ENCODE peak calls at places on chromosomes 1 and 21, in nine cellular contexts. N, M, J, V, Q, X, C, H and Y are unnamed samples.

GRCh38 chr21:42731264-42732032 is 78.0 kb downstream of the PDE9A start:
- DNase-seq in C (no peak), Q (no peak), J (no peak), X (no peak), V (no peak), H (no peak), M (no peak), N (no peak), Y (no peak)

GRCh38 chr1:219365435-219365834 is 191.8 kb downstream of the LYPLAL1 start:
- DNase-seq in V (no peak), H (no peak), Q (no peak), C (no peak), M (no peak), X (no peak), J (no peak), N (no peak), Y (no peak)

GRCh38 chr1:31934706-31935629 is 3.2 kb downstream of the PTP4A2 start:
- DNase-seq in J (no peak), H (no peak), Q (peak), C (peak), N (peak), X (no peak), M (no peak), V (no peak), Y (peak)

GRCh38 chr1:2856821-2857290 is 55.4 kb upstream of the TTC34 start:
- DNase-seq in M (no peak), J (no peak), Q (no peak), N (no peak), V (no peak), C (no peak), H (no peak), X (no peak), Y (no peak)

GRCh38 chr1:115436596-115436995 is 98.5 kb upstream of the NGF start:
- DNase-seq in Q (no peak), J (no peak), V (no peak), H (no peak), X (no peak), M (no peak), N (peak), C (no peak), Y (no peak)

GRCh38 chr21:15688809-15689208 is 41.0 kb upstream of the USP25 start:
- DNase-seq in H (no peak), M (no peak), X (no peak), C (no peak), N (no peak), J (no peak), V (no peak), Q (no peak), Y (no peak)

GRCh38 chr21:34886554-34887385 is 162.3 kb downstream of the RUNX1 start:
- DNase-seq in X (no peak), J (no peak), N (no peak), Q (peak), H (no peak), V (no peak), M (no peak), C (peak), Y (no peak)

GRCh38 chr1:25064465-25065238 is 134.6 kb upstream of the RUNX3 start:
- DNase-seq in V (peak), J (peak), N (no peak), H (no peak), X (no peak), Q (no peak), C (no peak), M (no peak), Y (no peak)

GRCh38 chr1:36349839-36350238 is 26.4 kb upstream of the EVA1B start:
- DNase-seq in X (no peak), V (no peak), M (no peak), Q (peak), J (no peak), N (no peak), H (peak), C (no peak), Y (no peak)

GRCh38 chr1:30749691-30750583 is 7.6 kb downstream of the LAPTM5 start:
- DNase-seq in Q (no peak), M (peak), H (no peak), J (peak), X (no peak), C (peak), N (no peak), V (peak), Y (no peak)

GRCh38 chr1:210294991-210295773 is 33.5 kb upstream of the HHAT start:
- DNase-seq in H (no peak), Q (peak), X (no peak), V (no peak), C (no peak), J (no peak), M (no peak), N (peak), Y (peak)

GRCh38 chr1:203173156-203173555 is 2.5 kb downstream of the MYBPH start:
- DNase-seq in V (no peak), C (no peak), X (no peak), H (no peak), J (no peak), M (no peak), N (no peak), Q (no peak), Y (no peak)

GRCh38 chr1:212256404-212256803 is 28.8 kb upstream of the PPP2R5A start:
- DNase-seq in N (no peak), C (peak), J (no peak), X (no peak), Q (no peak), M (peak), H (no peak), V (no peak), Y (no peak)

GRCh38 chr1:228045405-228045804 is 37.1 kb upstream of the ARF1 start:
- DNase-seq in H (no peak), M (no peak), X (no peak), Q (no peak), C (no peak), N (no peak), J (no peak), V (no peak), Y (no peak)

GRCh38 chr1:34268311-34269042 is 91.8 kb downstream of the C1orf94 start:
- DNase-seq in C (peak), H (no peak), N (no peak), X (no peak), V (no peak), J (no peak), Q (peak), M (no peak), Y (no peak)

GRCh38 chr1:109788695-109789521 is 25.2 kb upstream of the EPS8L3 start:
- DNase-seq in Q (no peak), J (no peak), C (no peak), H (no peak), V (no peak), X (no peak), M (no peak), N (no peak), Y (no peak)

GRCh38 chr21:39979321-39979720 is 112.1 kb downstream of the PCP4 start:
- DNase-seq in M (no peak), V (no peak), J (no peak), N (no peak), Q (no peak), C (no peak), X (no peak), H (no peak), Y (no peak)

GRCh38 chr1:179369751-179370341 is 4.1 kb downstream of the AXDND1 start:
- DNase-seq in M (peak), H (peak), Q (peak), C (peak), J (no peak), V (no peak), X (peak), N (peak), Y (peak)

GRCh38 chr1:38027201-38028104 is 14.9 kb downstream of the UTP11 start:
- DNase-seq in C (no peak), Q (no peak), M (no peak), N (no peak), X (no peak), J (no peak), H (no peak), V (no peak), Y (no peak)

GRCh38 chr1:93702102-93702827 is 20.6 kb upstream of the BCAR3 start:
- DNase-seq in Q (no peak), V (no peak), X (no peak), H (peak), N (no peak), C (no peak), M (no peak), J (no peak), Y (no peak)

GRCh38 chr1:29709711-29710169 is 473.4 kb downstream of the PTPRU start:
- DNase-seq in M (no peak), N (no peak), J (no peak), C (peak), Q (peak), V (no peak), X (no peak), H (no peak), Y (no peak)

GRCh38 chr1:44251486-44251885 is 38.2 kb downstream of the DMAP1 start:
- DNase-seq in V (no peak), C (no peak), J (no peak), X (no peak), M (no peak), H (no peak), Q (no peak), N (no peak), Y (no peak)

GRCh38 chr1:2545754-2546514 is 10.2 kb upstream of the TNFRSF14 start:
- DNase-seq in V (peak), C (peak), H (peak), Q (peak), X (peak), J (peak), M (peak), N (peak), Y (peak)

GRCh38 chr1:154414606-154415005 is 9.5 kb downstream of the IL6R start:
- DNase-seq in N (no peak), H (no peak), Q (no peak), V (no peak), X (no peak), C (no peak), J (no peak), M (no peak), Y (no peak)

GRCh38 chr1:11594222-11594621 is 60.0 kb downstream of the FBXO2 start:
- DNase-seq in N (no peak), H (peak), J (no peak), X (no peak), Q (peak), C (no peak), M (no peak), V (no peak), Y (no peak)

GRCh38 chr1:55747285-55747890 is 532.2 kb upstream of the USP24 start:
- DNase-seq in C (peak), Q (peak), X (no peak), H (no peak), V (no peak), J (no peak), N (no peak), M (no peak), Y (no peak)

GRCh38 chr21:17550671-17551308 is 37.9 kb downstream of the CXADR start:
- DNase-seq in H (no peak), X (no peak), Q (no peak), J (no peak), C (no peak), V (no peak), N (no peak), M (no peak), Y (no peak)

GRCh38 chr1:117061986-117062415 is 1.9 kb downstream of the TTF2 start:
- DNase-seq in M (no peak), V (no peak), C (peak), Q (peak), J (peak), X (no peak), N (no peak), H (no peak), Y (no peak)

GRCh38 chr1:183544598-183545297 is 45.5 kb downstream of the NCF2 start:
- DNase-seq in V (no peak), J (no peak), N (no peak), Q (no peak), C (no peak), X (no peak), H (peak), M (no peak), Y (peak)